ENCODE peak calls at places on chromosomes 1 and 21, in ten cellular contexts. S, O, D, G, R, B, L, H, X and Q are unnamed samples.

GRCh38 chr1:188937965-188938551 is 1539.6 kb downstream of the BRINP3 start:
- DNase-seq in G (peak; percentile 2), B (no peak), O (no peak), H (no peak), D (no peak), L (no peak), X (no peak), S (no peak), R (no peak), Q (no peak)

GRCh38 chr1:151292207-151293030 is 10.3 kb downstream of the ZNF687 start:
- DNase-seq in D (no peak), L (no peak), B (no peak), S (no peak), X (no peak), H (no peak), O (no peak), R (no peak), G (no peak), Q (no peak)

GRCh38 chr1:2334883-2335534 is 56.3 kb downstream of the MORN1 start:
- DNase-seq in O (no peak), X (no peak), L (no peak), S (no peak), G (no peak), D (no peak), B (no peak), H (no peak), R (no peak), Q (no peak)

GRCh38 chr1:18950415-18951026 is 6.0 kb downstream of the IFFO2 start:
- DNase-seq in S (no peak), D (no peak), H (no peak), X (no peak), L (peak; percentile 36), G (no peak), B (peak; percentile 74), R (peak; percentile 20), O (peak; percentile 62), Q (no peak)

GRCh38 chr21:29639366-29640232 is 300.2 kb downstream of the GRIK1 start:
- DNase-seq in R (no peak), O (no peak), G (no peak), B (no peak), X (no peak), S (no peak), L (no peak), H (no peak), D (no peak), Q (no peak)

GRCh38 chr21:42472521-42472920 is 23.5 kb downstream of the RSPH1 start:
- DNase-seq in L (peak; percentile 0), D (no peak), O (no peak), R (no peak), X (no peak), H (no peak), G (no peak), S (no peak), B (no peak), Q (no peak)

GRCh38 chr1:225449774-225450173 is 21.9 kb upstream of the LBR start:
- DNase-seq in G (no peak), S (no peak), D (no peak), R (no peak), H (no peak), L (no peak), O (no peak), X (no peak), B (no peak), Q (no peak)

GRCh38 chr1:39973503-39974135 is 18.7 kb downstream of the MFSD2A start:
- DNase-seq in G (peak; percentile 68), X (no peak), R (peak; percentile 35), B (peak; percentile 84), S (peak; percentile 72), D (peak; percentile 55), L (peak; percentile 71), H (peak; percentile 72), O (peak; percentile 64), Q (peak; percentile 73)

GRCh38 chr21:45987121-45987711 is 5.6 kb downstream of the COL6A1 start:
- DNase-seq in H (no peak), S (no peak), R (no peak), G (no peak), D (no peak), B (peak; percentile 30), X (no peak), O (no peak), L (no peak), Q (no peak)